ENCODE peak calls at places on chromosome 7, in eight cellular contexts. W is AG20443, G is astrocyte of the spinal cord, Y is T-cell, D is right lobe of liver, B is adrenal gland, M is amygdala, Z is GM12865. P is an unnamed sample.

GRCh38 chr7:81672872-81673271 is 97.0 kb downstream of the HGF start:
- DNase-seq in M (no peak), D (no peak), Z (no peak), Y (no peak), B (no peak), G (no peak), W (no peak), P (no peak)

GRCh38 chr7:134732739-134733138 is 46.7 kb upstream of the CALD1 start:
- DNase-seq in D (no peak), Z (no peak), B (no peak), Y (no peak), W (no peak), G (no peak), M (no peak), P (no peak)

GRCh38 chr7:121379930-121380329 is 16.2 kb downstream of the FAM3C start:
- DNase-seq in M (no peak), W (no peak), B (no peak), Y (no peak), G (no peak), Z (no peak), D (no peak), P (no peak)

GRCh38 chr7:128027485-128027980 is 3.7 kb downstream of the LRRC4 start:
- DNase-seq in D (no peak), Y (no peak), G (no peak), Z (no peak), B (no peak), W (no peak), M (no peak), P (no peak)

GRCh38 chr7:98398567-98399372 is 2.1 kb downstream of the BAIAP2L1 start:
- DNase-seq in M (no peak), Z (peak), D (no peak), B (no peak), W (no peak), G (no peak), Y (no peak), P (no peak)

GRCh38 chr7:123184271-123184670 is 15.5 kb downstream of the SLC13A1 start:
- DNase-seq in M (no peak), B (no peak), G (no peak), Z (no peak), W (no peak), D (no peak), Y (no peak), P (no peak)

GRCh38 chr7:1240296-1240820 is 7.7 kb downstream of the UNCX start:
- DNase-seq in D (no peak), G (no peak), B (no peak), M (no peak), Y (no peak), Z (no peak), W (no peak), P (no peak)

GRCh38 chr7:27661776-27662489 is 750 bp downstream of the HIBADH start:
- DNase-seq in Y (peak), G (peak), W (peak), D (peak), Z (peak), B (peak), M (peak), P (no peak)

GRCh38 chr7:156515911-156516790 is 124.4 kb upstream of the RNF32 start:
- DNase-seq in Y (no peak), G (no peak), B (peak), W (no peak), Z (no peak), D (peak), M (no peak), P (no peak)

GRCh38 chr7:22949944-22950343 is 64.0 kb downstream of the HYCC1 start:
- DNase-seq in D (no peak), M (no peak), G (no peak), B (no peak), Z (no peak), W (peak), Y (no peak), P (no peak)

GRCh38 chr7:81761821-81762220 is 8.0 kb downstream of the HGF start:
- DNase-seq in B (no peak), W (no peak), M (no peak), Y (no peak), G (no peak), D (no peak), Z (no peak), P (no peak)

GRCh38 chr7:104130726-104131125 is 77.1 kb downstream of the ORC5 start:
- DNase-seq in B (no peak), W (no peak), D (no peak), G (no peak), Y (no peak), M (no peak), Z (no peak), P (no peak)

GRCh38 chr7:47611045-47611511 is 29.2 kb upstream of the TNS3 start:
- DNase-seq in M (no peak), W (no peak), Z (no peak), B (no peak), G (no peak), D (peak), Y (no peak), P (no peak)

GRCh38 chr7:86411804-86412203 is 231.9 kb upstream of the GRM3 start:
- DNase-seq in B (no peak), M (no peak), Z (no peak), G (peak), Y (no peak), D (no peak), W (no peak), P (no peak)

GRCh38 chr7:24715661-24716479 is 41.4 kb downstream of the GSDME start:
- DNase-seq in D (no peak), Z (peak), Y (no peak), G (peak), W (peak), B (no peak), M (no peak), P (no peak)

GRCh38 chr7:53596230-53596629 is 560.8 kb downstream of the POM121L12 start:
- DNase-seq in W (no peak), G (peak), B (peak), Y (no peak), M (no peak), D (no peak), Z (no peak), P (no peak)

GRCh38 chr7:121398246-121398645 is 2.1 kb upstream of the FAM3C start:
- DNase-seq in Z (no peak), G (no peak), M (no peak), Y (no peak), W (no peak), B (peak), D (no peak), P (no peak)

GRCh38 chr7:87354749-87355148 is 9.3 kb downstream of the CROT start:
- DNase-seq in W (no peak), M (no peak), B (no peak), D (no peak), G (peak), Y (no peak), Z (peak), P (no peak)

GRCh38 chr7:40947546-40947945 is 755.3 kb downstream of the INHBA start:
- DNase-seq in W (no peak), B (no peak), Y (no peak), G (no peak), Z (no peak), M (no peak), D (no peak), P (no peak)

GRCh38 chr7:81780914-81781693 is 11.3 kb upstream of the HGF start:
- DNase-seq in Z (no peak), D (no peak), Y (no peak), G (no peak), B (no peak), M (no peak), W (no peak), P (no peak)

GRCh38 chr7:159272739-159273138 is 128.1 kb upstream of the VIPR2 start:
- DNase-seq in M (no peak), Z (no peak), B (no peak), D (no peak), G (no peak), Y (no peak), W (no peak), P (no peak)

GRCh38 chr7:18753972-18754610 is 258.5 kb downstream of the HDAC9 start:
- DNase-seq in G (peak), B (no peak), W (peak), M (no peak), Z (no peak), Y (no peak), D (no peak), P (no peak)

P was measured in SIG-M5.